ENCODE peak calls at places on chromosomes 16 and 17, in four cellular contexts. K is A549; J is heart right ventricle; Q is CD4-positive, alpha-beta T cell. P is an unnamed sample.

GRCh38 chr17:45429338-45430005 is 3.2 kb downstream of the ARHGAP27 start:
- DNase-seq in Q (no peak), K (no peak), J (no peak), P (peak)

GRCh38 chr16:14101415-14101814 is 30.3 kb downstream of the MRTFB start:
- DNase-seq in Q (no peak), K (no peak), J (no peak), P (no peak)

GRCh38 chr16:53680756-53681155 is 22.9 kb downstream of the RPGRIP1L start:
- DNase-seq in J (no peak), Q (no peak), K (no peak), P (no peak)

GRCh38 chr17:57552114-57552601 is 192.9 kb downstream of the CCDC182 start:
- DNase-seq in K (no peak), Q (no peak), J (peak), P (peak)

GRCh38 chr17:58387834-58388233 is 29.5 kb downstream of the RNF43 start:
- DNase-seq in Q (no peak), K (no peak), J (no peak), P (no peak)

GRCh38 chr16:66525396-66526180 is 24.3 kb downstream of the TK2 start:
- DNase-seq in J (no peak), Q (no peak), K (no peak), P (peak)

GRCh38 chr17:44636562-44636961 is 19.7 kb upstream of the MEIOC start:
- DNase-seq in Q (no peak), J (no peak), K (peak), P (peak)

GRCh38 chr16:86626284-86626683 is 47.9 kb downstream of the FOXL1 start:
- DNase-seq in K (no peak), Q (no peak), J (no peak), P (no peak)

GRCh38 chr17:44529864-44530263 is 26.7 kb upstream of the GPATCH8 start:
- DNase-seq in K (no peak), J (no peak), Q (no peak), P (no peak)

GRCh38 chr17:5419959-5420653 is at the start of gene RPAIN:
- DNase-seq in J (peak), K (peak), Q (peak), P (no peak)

GRCh38 chr16:19348578-19349315 is 63.2 kb downstream of the CLEC19A start:
- DNase-seq in J (no peak), K (no peak), Q (no peak), P (no peak)

GRCh38 chr16:24174977-24175376 is 81.2 kb upstream of the CACNG3 start:
- DNase-seq in K (no peak), J (no peak), Q (no peak), P (no peak)

GRCh38 chr17:77778636-77779524 is 179.6 kb upstream of the TNRC6C start:
- DNase-seq in Q (no peak), K (no peak), J (peak), P (no peak)

GRCh38 chr17:75694536-75694935 is 26.7 kb upstream of the ITGB4 start:
- DNase-seq in J (no peak), Q (no peak), K (no peak), P (no peak)

GRCh38 chr16:13866073-13866472 is 53.9 kb upstream of the ERCC4 start:
- DNase-seq in J (peak), K (peak), Q (peak), P (peak)

GRCh38 chr16:84277244-84277823 is 17.3 kb upstream of the WFDC1 start:
- DNase-seq in K (peak), J (peak), Q (peak), P (peak)

GRCh38 chr16:54503011-54503410 is 216.4 kb upstream of the IRX3 start:
- DNase-seq in Q (no peak), J (peak), K (no peak), P (no peak)

GRCh38 chr17:44775136-44775837 is 16.5 kb downstream of the ADAM11 start:
- DNase-seq in Q (peak), K (peak), J (peak), P (peak)

GRCh38 chr16:11672206-11673090 is 4.2 kb downstream of the SNN start:
- DNase-seq in J (peak), K (no peak), Q (no peak), P (no peak)

GRCh38 chr17:81909231-81909630 is 2.0 kb downstream of the PCYT2 start:
- DNase-seq in J (no peak), Q (no peak), K (no peak), P (no peak)

GRCh38 chr17:81957691-81958432 is 3.1 kb downstream of the NOTUM start:
- DNase-seq in Q (no peak), K (no peak), J (no peak), P (no peak)

GRCh38 chr16:54280751-54281150 is 5.8 kb downstream of the IRX3 start:
- DNase-seq in Q (no peak), J (no peak), K (no peak), P (peak)

GRCh38 chr16:88681084-88681680 is 5.1 kb downstream of the SNAI3 start:
- DNase-seq in J (no peak), K (peak), Q (peak), P (no peak)

GRCh38 chr16:1293921-1294656 is 15.3 kb upstream of the UBE2I start:
- DNase-seq in Q (no peak), K (no peak), J (no peak), P (no peak)

GRCh38 chr16:57985204-57986121 is 14.5 kb upstream of the CNGB1 start:
- DNase-seq in Q (no peak), J (no peak), K (no peak), P (no peak)

GRCh38 chr17:75632863-75633483 is at the start of gene SMIM5:
- DNase-seq in K (peak), J (peak), Q (peak), P (peak)

GRCh38 chr17:31582151-31582907 is 190.9 kb downstream of the RAB11FIP4 start:
- DNase-seq in K (no peak), Q (no peak), J (peak), P (peak)

GRCh38 chr17:40122466-40122943 is 734 bp downstream of the MSL1 start:
- DNase-seq in J (peak), Q (no peak), K (peak), P (no peak)

DNA sequence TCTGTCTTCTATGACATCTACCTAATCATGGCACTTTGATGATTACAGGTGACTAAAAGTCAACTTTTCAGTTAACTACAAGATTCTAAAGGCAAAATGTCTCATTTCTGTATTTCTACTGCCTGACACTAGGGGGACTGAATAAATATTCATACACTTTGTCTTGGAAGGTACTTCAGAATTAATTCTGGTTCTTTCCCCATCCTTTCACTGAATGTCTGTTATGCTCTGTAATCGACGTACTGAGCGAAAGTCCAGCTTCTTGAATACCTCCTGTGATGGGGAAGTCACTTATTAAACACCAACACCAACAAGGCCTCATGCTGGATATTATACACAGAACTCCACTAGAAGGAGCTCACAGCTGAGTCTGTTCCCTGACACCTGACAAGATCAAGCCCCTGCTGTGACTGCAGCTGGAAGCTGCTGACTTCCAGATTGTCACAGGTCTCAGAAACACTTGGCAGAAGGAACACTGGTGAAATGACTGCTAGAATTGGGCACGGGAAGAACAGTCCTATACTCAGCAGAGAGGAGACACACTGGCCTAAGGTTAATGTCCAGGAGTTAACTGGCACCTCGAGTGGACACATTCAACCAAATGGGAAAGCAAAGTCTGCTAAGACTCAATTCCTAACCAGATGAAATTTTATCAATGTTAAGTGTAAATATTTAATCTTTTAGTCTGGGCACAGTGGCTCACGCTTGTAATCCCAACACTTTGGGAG is 31.9 kb downstream of the CMC2 start:
- DNase-seq in Q (no peak), K (no peak), J (no peak), P (no peak)
- TF ChIP-seq CTCF in Q (no peak), K (peak), J (no peak), P (peak)

DNA sequence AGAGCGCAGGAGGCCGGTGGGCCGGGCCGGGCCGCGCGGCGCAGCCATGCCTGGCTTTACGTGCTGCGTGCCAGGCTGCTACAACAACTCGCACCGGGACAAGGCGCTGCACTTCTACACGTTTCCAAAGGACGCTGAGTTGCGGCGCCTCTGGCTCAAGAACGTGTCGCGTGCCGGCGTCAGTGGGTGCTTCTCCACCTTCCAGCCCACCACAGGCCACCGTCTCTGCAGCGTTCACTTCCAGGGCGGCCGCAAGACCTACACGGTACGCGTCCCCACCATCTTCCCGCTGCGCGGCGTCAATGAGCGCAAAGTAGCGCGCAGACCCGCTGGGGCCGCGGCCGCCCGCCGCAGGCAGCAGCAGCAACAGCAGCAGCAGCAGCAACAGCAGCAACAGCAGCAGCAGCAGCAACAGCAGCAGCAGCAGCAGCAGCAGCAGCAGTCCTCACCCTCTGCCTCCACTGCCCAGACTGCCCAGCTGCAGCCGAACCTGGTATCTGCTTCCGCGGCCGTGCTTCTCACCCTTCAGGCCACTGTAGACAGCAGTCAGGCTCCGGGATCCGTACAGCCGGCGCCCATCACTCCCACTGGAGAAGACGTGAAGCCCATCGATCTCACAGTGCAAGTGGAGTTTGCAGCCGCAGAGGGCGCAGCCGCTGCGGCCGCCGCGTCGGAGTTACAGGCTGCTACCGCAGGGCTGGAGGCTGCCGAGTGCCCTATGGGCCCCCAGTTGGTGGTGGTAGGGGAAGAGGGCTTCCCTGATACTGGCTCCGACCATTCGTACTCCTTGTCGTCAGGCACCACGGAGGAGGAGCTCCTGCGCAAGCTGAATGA is 606 bp downstream of the THAP11 start:
- DNase-seq in K (no peak), J (peak), Q (peak), P (peak)
- TF ChIP-seq CTCF in K (no peak), J (no peak), Q (peak), P (peak)

DNA sequence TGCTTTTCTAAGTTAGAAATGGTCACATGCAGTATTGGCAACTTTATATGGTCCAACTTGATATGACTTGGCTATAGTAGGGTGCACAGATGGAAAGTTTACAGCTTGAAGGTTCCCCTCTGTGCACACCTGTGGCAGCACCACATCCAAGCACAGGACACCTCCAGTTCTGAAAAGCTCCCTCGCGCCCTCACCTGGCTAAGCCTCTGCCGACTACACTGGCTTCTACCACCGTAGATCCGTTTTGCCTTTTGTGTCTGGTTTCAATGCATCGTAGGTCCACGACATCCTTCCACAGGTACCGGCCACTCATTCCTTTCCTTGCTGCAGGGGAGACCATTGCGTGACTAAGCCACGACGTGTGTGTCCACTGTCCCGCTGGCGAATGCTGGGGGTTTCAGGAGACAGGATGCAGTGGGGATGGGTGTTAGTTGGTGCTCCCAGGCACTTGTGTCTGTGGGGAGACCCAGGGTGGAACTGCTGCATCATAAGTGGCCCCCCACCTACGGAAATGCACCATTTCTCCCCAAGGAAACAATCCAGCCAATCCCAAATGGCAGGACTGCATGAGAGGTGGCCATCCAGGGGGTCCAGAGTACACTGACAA is 4.9 kb upstream of the RASD1 start:
- DNase-seq in K (no peak), J (no peak), Q (no peak), P (no peak)
- TF ChIP-seq CTCF in K (no peak), J (no peak), Q (no peak), P (no peak)

GRCh38 chr17:50918933-50919296 is 52.8 kb upstream of the TOB1 start:
- DNase-seq in K (no peak), Q (no peak), J (no peak), P (no peak)
- TF ChIP-seq CTCF in K (no peak), Q (no peak), J (no peak), P (no peak)

P was measured in astrocyte of the spinal cord.